ENCODE peak calls at places on chromosomes 13 and 19, in six cellular contexts. One of them, this sample, is unnamed.

GRCh38 chr13:49652691-49653305 is 24.5 kb downstream of the ARL11 start:
- DNase-seq in H1: no peak
- DNase-seq in IMR-90: peak; percentile 10
- DNase-seq in neuronal stem cell: peak; percentile 36
- DNase-seq in mesenchymal stem cell: peak; percentile 54
- DNase-seq in mesendoderm: peak; percentile 82
- DNase-seq in this sample: peak; percentile 70

GRCh38 chr13:78317030-78317429 is 286.3 kb downstream of the POU4F1 start:
- DNase-seq in IMR-90: no peak
- DNase-seq in mesendoderm: peak; percentile 44
- DNase-seq in mesenchymal stem cell: no peak
- DNase-seq in neuronal stem cell: peak; percentile 21
- DNase-seq in H1: no peak
- DNase-seq in this sample: no peak

GRCh38 chr13:78133511-78133910 is 214.9 kb upstream of the EDNRB start:
- DNase-seq in mesendoderm: no peak
- DNase-seq in IMR-90: no peak
- DNase-seq in neuronal stem cell: no peak
- DNase-seq in H1: no peak
- DNase-seq in mesenchymal stem cell: no peak
- DNase-seq in this sample: no peak

GRCh38 chr13:44021422-44021821 is 141.7 kb downstream of the LACC1 start:
- DNase-seq in mesendoderm: no peak
- DNase-seq in mesenchymal stem cell: no peak
- DNase-seq in IMR-90: no peak
- DNase-seq in H1: no peak
- DNase-seq in neuronal stem cell: no peak
- DNase-seq in this sample: no peak

GRCh38 chr13:109483369-109483768 is 303.0 kb downstream of the IRS2 start:
- DNase-seq in neuronal stem cell: no peak
- DNase-seq in mesendoderm: no peak
- DNase-seq in IMR-90: no peak
- DNase-seq in mesenchymal stem cell: no peak
- DNase-seq in H1: no peak
- DNase-seq in this sample: no peak

GRCh38 chr19:6473652-6474051 is 7.9 kb downstream of the DENND1C start:
- DNase-seq in mesenchymal stem cell: no peak
- DNase-seq in neuronal stem cell: no peak
- DNase-seq in mesendoderm: no peak
- DNase-seq in H1: no peak
- DNase-seq in IMR-90: no peak
- DNase-seq in this sample: no peak

GRCh38 chr19:17652627-17653026 is 35.5 kb downstream of the UNC13A start:
- DNase-seq in mesendoderm: no peak
- DNase-seq in IMR-90: no peak
- DNase-seq in H1: no peak
- DNase-seq in mesenchymal stem cell: no peak
- DNase-seq in neuronal stem cell: no peak
- DNase-seq in this sample: no peak

GRCh38 chr19:6064016-6064702 is 46.1 kb downstream of the RFX2 start:
- DNase-seq in mesendoderm: peak; percentile 83
- DNase-seq in IMR-90: no peak
- DNase-seq in mesenchymal stem cell: no peak
- DNase-seq in neuronal stem cell: no peak
- DNase-seq in H1: no peak
- DNase-seq in this sample: no peak

GRCh38 chr13:71864094-71864980 is 2.7 kb downstream of the DACH1 start:
- DNase-seq in mesendoderm: peak; percentile 40
- DNase-seq in IMR-90: no peak
- DNase-seq in H1: no peak
- DNase-seq in mesenchymal stem cell: peak; percentile 84
- DNase-seq in neuronal stem cell: no peak
- DNase-seq in this sample: peak; percentile 55

GRCh38 chr13:91100944-91101343 is 246.5 kb upstream of the MIR17HG start:
- DNase-seq in neuronal stem cell: no peak
- DNase-seq in mesendoderm: no peak
- DNase-seq in H1: no peak
- DNase-seq in IMR-90: no peak
- DNase-seq in mesenchymal stem cell: no peak
- DNase-seq in this sample: no peak

GRCh38 chr19:29014857-29015436 is 198.0 kb downstream of the UQCRFS1 start:
- DNase-seq in mesendoderm: peak; percentile 28
- DNase-seq in mesenchymal stem cell: no peak
- DNase-seq in H1: no peak
- DNase-seq in IMR-90: no peak
- DNase-seq in neuronal stem cell: no peak
- DNase-seq in this sample: peak; percentile 36

GRCh38 chr13:49454388-49455015 is 10.4 kb downstream of the SETDB2 start:
- DNase-seq in neuronal stem cell: no peak
- DNase-seq in mesenchymal stem cell: peak; percentile 86
- DNase-seq in IMR-90: peak; percentile 88
- DNase-seq in H1: no peak
- DNase-seq in mesendoderm: no peak
- DNase-seq in this sample: no peak

GRCh38 chr19:10320602-10321416 is 5.0 kb upstream of the FDX2 start:
- DNase-seq in mesendoderm: no peak
- DNase-seq in IMR-90: no peak
- DNase-seq in mesenchymal stem cell: no peak
- DNase-seq in H1: no peak
- DNase-seq in neuronal stem cell: no peak
- DNase-seq in this sample: no peak

GRCh38 chr13:87677334-87678234 is 6.4 kb downstream of the SLITRK5 start:
- DNase-seq in mesenchymal stem cell: peak; percentile 33
- DNase-seq in neuronal stem cell: peak; percentile 53
- DNase-seq in IMR-90: no peak
- DNase-seq in mesendoderm: peak; percentile 67
- DNase-seq in H1: no peak
- DNase-seq in this sample: peak; percentile 81

GRCh38 chr19:47315125-47315821 is 5.6 kb downstream of the C5AR1 start:
- DNase-seq in IMR-90: peak; percentile 97
- DNase-seq in H1: no peak
- DNase-seq in mesenchymal stem cell: peak; percentile 95
- DNase-seq in mesendoderm: peak; percentile 92
- DNase-seq in neuronal stem cell: no peak
- DNase-seq in this sample: peak; percentile 67

GRCh38 chr19:511101-511841 is 4.0 kb downstream of the TPGS1 start:
- DNase-seq in neuronal stem cell: no peak
- DNase-seq in IMR-90: peak; percentile 36
- DNase-seq in mesenchymal stem cell: no peak
- DNase-seq in H1: no peak
- DNase-seq in mesendoderm: peak; percentile 95
- DNase-seq in this sample: peak; percentile 78

GRCh38 chr13:102609696-102610095 is 12.9 kb downstream of the TPP2 start:
- DNase-seq in neuronal stem cell: no peak
- DNase-seq in mesendoderm: no peak
- DNase-seq in mesenchymal stem cell: no peak
- DNase-seq in H1: no peak
- DNase-seq in IMR-90: no peak
- DNase-seq in this sample: no peak

GRCh38 chr13:102608944-102609343 is 12.2 kb downstream of the TPP2 start:
- DNase-seq in mesendoderm: no peak
- DNase-seq in IMR-90: no peak
- DNase-seq in mesenchymal stem cell: no peak
- DNase-seq in neuronal stem cell: no peak
- DNase-seq in H1: no peak
- DNase-seq in this sample: no peak

GRCh38 chr13:102610296-102610895 is 13.6 kb downstream of the TPP2 start:
- DNase-seq in H1: no peak
- DNase-seq in mesenchymal stem cell: no peak
- DNase-seq in IMR-90: no peak
- DNase-seq in mesendoderm: no peak
- DNase-seq in neuronal stem cell: no peak
- DNase-seq in this sample: no peak

GRCh38 chr13:102606537-102607309 is 9.9 kb downstream of the TPP2 start:
- DNase-seq in mesendoderm: no peak
- DNase-seq in neuronal stem cell: no peak
- DNase-seq in H1: no peak
- DNase-seq in IMR-90: no peak
- DNase-seq in mesenchymal stem cell: no peak
- DNase-seq in this sample: no peak
- H2BK15ac ChIP-seq in mesendoderm: no peak overlapping the region
- H2BK15ac ChIP-seq in neuronal stem cell: no peak overlapping the region
- H2BK15ac ChIP-seq in H1: no peak overlapping the region
- H2BK15ac ChIP-seq in IMR-90: no peak overlapping the region
- H2BK15ac ChIP-seq in mesenchymal stem cell: no peak overlapping the region
- H2BK15ac ChIP-seq in this sample: no peak overlapping the region

GRCh38 chr13:45242524-45242923 is 41.7 kb upstream of the KCTD4 start:
- DNase-seq in mesenchymal stem cell: no peak
- DNase-seq in IMR-90: no peak
- DNase-seq in H1: no peak
- DNase-seq in neuronal stem cell: no peak
- DNase-seq in mesendoderm: no peak
- DNase-seq in this sample: no peak
- H2BK15ac ChIP-seq in mesenchymal stem cell: no peak overlapping the region
- H2BK15ac ChIP-seq in IMR-90: no peak overlapping the region
- H2BK15ac ChIP-seq in H1: no peak overlapping the region
- H2BK15ac ChIP-seq in neuronal stem cell: no peak overlapping the region
- H2BK15ac ChIP-seq in mesendoderm: no peak overlapping the region
- H2BK15ac ChIP-seq in this sample: no peak overlapping the region

DNA sequence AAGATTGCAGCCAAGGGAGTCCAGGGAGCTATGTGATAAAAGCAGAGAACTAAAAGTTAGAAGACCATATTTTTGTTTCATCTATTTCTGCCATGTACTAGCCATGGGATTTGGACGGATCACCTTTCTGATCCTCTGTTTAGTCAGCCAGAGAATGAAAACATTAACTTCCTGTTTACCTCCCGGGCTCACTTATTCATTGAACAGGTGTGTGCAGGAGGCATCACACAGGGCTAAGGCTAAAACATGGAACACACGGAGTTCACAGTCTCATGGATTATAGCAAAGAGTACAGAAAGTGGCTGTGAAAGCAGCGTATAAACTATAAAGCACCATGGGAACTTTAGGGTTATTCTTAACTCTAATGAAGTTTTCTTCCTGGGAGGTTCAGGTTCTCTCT is 96.8 kb downstream of the GPR12 start:
- DNase-seq in IMR-90: no peak
- DNase-seq in H1: no peak
- DNase-seq in mesendoderm: no peak
- DNase-seq in mesenchymal stem cell: no peak
- DNase-seq in neuronal stem cell: no peak
- DNase-seq in this sample: no peak
- H2BK15ac ChIP-seq in IMR-90: no peak overlapping the region
- H2BK15ac ChIP-seq in H1: no peak overlapping the region
- H2BK15ac ChIP-seq in mesendoderm: no peak overlapping the region
- H2BK15ac ChIP-seq in mesenchymal stem cell: no peak overlapping the region
- H2BK15ac ChIP-seq in neuronal stem cell: no peak overlapping the region
- H2BK15ac ChIP-seq in this sample: no peak overlapping the region

GRCh38 chr13:62176051-62176450 is 760.4 kb upstream of the PCDH20 start:
- DNase-seq in mesendoderm: no peak
- DNase-seq in neuronal stem cell: no peak
- DNase-seq in H1: no peak
- DNase-seq in IMR-90: no peak
- DNase-seq in mesenchymal stem cell: no peak
- DNase-seq in this sample: no peak
- H2BK15ac ChIP-seq in mesendoderm: no peak overlapping the region
- H2BK15ac ChIP-seq in neuronal stem cell: no peak overlapping the region
- H2BK15ac ChIP-seq in H1: no peak overlapping the region
- H2BK15ac ChIP-seq in IMR-90: no peak overlapping the region
- H2BK15ac ChIP-seq in mesenchymal stem cell: no peak overlapping the region
- H2BK15ac ChIP-seq in this sample: no peak overlapping the region

DNA sequence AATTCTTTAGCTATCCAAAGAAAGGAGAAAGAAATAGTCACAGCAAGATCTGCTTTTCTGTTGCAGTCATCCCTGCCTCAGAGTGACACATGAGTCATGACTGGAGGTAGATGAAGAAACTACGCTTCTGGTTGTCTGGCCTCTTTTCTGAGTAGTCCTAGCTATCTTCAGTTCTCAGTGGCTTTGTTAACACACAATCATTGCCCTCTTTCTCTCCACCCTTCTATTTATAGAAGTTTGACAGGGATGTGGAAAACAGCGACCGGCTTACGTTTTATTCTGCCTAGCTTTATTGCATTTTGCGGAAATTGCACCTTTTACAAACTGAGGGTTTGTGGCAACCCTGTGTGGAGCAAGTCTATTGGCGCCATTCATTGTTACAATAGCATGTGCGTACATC is 26.7 kb downstream of the SPATA13 start:
- DNase-seq in mesendoderm: peak; percentile 40
- DNase-seq in H1: no peak
- DNase-seq in mesenchymal stem cell: peak; percentile 62
- DNase-seq in neuronal stem cell: no peak
- DNase-seq in IMR-90: peak; percentile 64
- DNase-seq in this sample: no peak
- H2BK15ac ChIP-seq in mesendoderm: no peak overlapping the region
- H2BK15ac ChIP-seq in H1: no peak overlapping the region
- H2BK15ac ChIP-seq in mesenchymal stem cell: no peak overlapping the region
- H2BK15ac ChIP-seq in neuronal stem cell: no peak overlapping the region
- H2BK15ac ChIP-seq in IMR-90: no peak overlapping the region
- H2BK15ac ChIP-seq in this sample: no peak overlapping the region

GRCh38 chr13:29810898-29811297 is 39.5 kb downstream of the UBL3 start:
- DNase-seq in IMR-90: no peak
- DNase-seq in neuronal stem cell: no peak
- DNase-seq in H1: no peak
- DNase-seq in mesendoderm: no peak
- DNase-seq in mesenchymal stem cell: no peak
- DNase-seq in this sample: no peak
- H2BK15ac ChIP-seq in IMR-90: no peak overlapping the region
- H2BK15ac ChIP-seq in neuronal stem cell: no peak overlapping the region
- H2BK15ac ChIP-seq in H1: no peak overlapping the region
- H2BK15ac ChIP-seq in mesendoderm: no peak overlapping the region
- H2BK15ac ChIP-seq in mesenchymal stem cell: no peak overlapping the region
- H2BK15ac ChIP-seq in this sample: no peak overlapping the region

GRCh38 chr19:7519411-7520130 is 2.9 kb upstream of the MCOLN1 start:
- DNase-seq in mesendoderm: no peak
- DNase-seq in IMR-90: no peak
- DNase-seq in mesenchymal stem cell: no peak
- DNase-seq in neuronal stem cell: no peak
- DNase-seq in H1: no peak
- DNase-seq in this sample: no peak
- H2BK15ac ChIP-seq in mesendoderm: no peak overlapping the region
- H2BK15ac ChIP-seq in IMR-90: no peak overlapping the region
- H2BK15ac ChIP-seq in mesenchymal stem cell: no peak overlapping the region
- H2BK15ac ChIP-seq in neuronal stem cell: no peak overlapping the region
- H2BK15ac ChIP-seq in H1: no peak overlapping the region
- H2BK15ac ChIP-seq in this sample: no peak overlapping the region

GRCh38 chr19:48920949-48921348 is 12.6 kb upstream of the DHDH start:
- DNase-seq in mesenchymal stem cell: no peak
- DNase-seq in mesendoderm: no peak
- DNase-seq in IMR-90: no peak
- DNase-seq in neuronal stem cell: no peak
- DNase-seq in H1: no peak
- DNase-seq in this sample: no peak
- H2BK15ac ChIP-seq in mesenchymal stem cell: no peak overlapping the region
- H2BK15ac ChIP-seq in mesendoderm: no peak overlapping the region
- H2BK15ac ChIP-seq in IMR-90: no peak overlapping the region
- H2BK15ac ChIP-seq in neuronal stem cell: no peak overlapping the region
- H2BK15ac ChIP-seq in H1: no peak overlapping the region
- H2BK15ac ChIP-seq in this sample: no peak overlapping the region